ENCODE peak calls at places on chromosomes 3 and 15, in five cellular contexts. O is GM10248, P is cardiac fibroblast, X is suprapubic skin, Q is astrocyte of the spinal cord. N is an unnamed sample.

GRCh38 chr3:115100806-115101205 is 46.3 kb downstream of the ZBTB20 start:
- DNase-seq in O (no peak), P (no peak), X (no peak), Q (no peak), N (no peak)

GRCh38 chr3:51385621-51386091 is 565 bp downstream of the MANF start:
- DNase-seq in O (no peak), P (no peak), X (no peak), Q (no peak), N (no peak)

GRCh38 chr3:186316666-186317260 is 45.3 kb downstream of the DGKG start:
- DNase-seq in O (no peak), P (no peak), X (no peak), Q (peak; percentile 16), N (no peak)

GRCh38 chr3:43695443-43695842 is 4.7 kb downstream of the ABHD5 start:
- DNase-seq in O (no peak), P (peak; percentile 86), X (no peak), Q (peak; percentile 48), N (peak; percentile 61)

GRCh38 chr3:9949115-9949514 is 3.1 kb downstream of the PRRT3 start:
- DNase-seq in O (no peak), P (no peak), X (no peak), Q (no peak), N (no peak)

GRCh38 chr15:49427369-49427768 is 4.3 kb downstream of the FGF7 start:
- DNase-seq in O (no peak), P (no peak), X (no peak), Q (no peak), N (no peak)

GRCh38 chr15:95987886-95988573 is 342.5 kb upstream of the NR2F2 start:
- DNase-seq in O (no peak), P (no peak), X (no peak), Q (no peak), N (no peak)

GRCh38 chr3:46661776-46662766 is 31.4 kb downstream of the ALS2CL start:
- DNase-seq in O (peak; percentile 8), P (no peak), X (peak; percentile 69), Q (no peak), N (no peak)

GRCh38 chr3:100155105-100155504 is 40.8 kb upstream of the FILIP1L start:
- DNase-seq in O (no peak), P (no peak), X (no peak), Q (no peak), N (no peak)

GRCh38 chr3:172840463-172840862 is 89.9 kb downstream of the ECT2 start:
- DNase-seq in O (no peak), P (no peak), X (no peak), Q (no peak), N (no peak)

GRCh38 chr15:86650084-86650483 is 570.4 kb downstream of the AGBL1 start:
- DNase-seq in O (no peak), P (no peak), X (no peak), Q (no peak), N (peak; percentile 44)

GRCh38 chr15:34001536-34001935 is 33.2 kb downstream of the CHRM5 start:
- DNase-seq in O (no peak), P (no peak), X (no peak), Q (peak; percentile 28), N (peak; percentile 70)

GRCh38 chr3:100268156-100268555 is 7.4 kb downstream of the TBC1D23 start:
- DNase-seq in O (no peak), P (no peak), X (no peak), Q (no peak), N (no peak)

GRCh38 chr15:70212288-70212962 is 114.7 kb upstream of the TLE3 start:
- DNase-seq in O (no peak), P (no peak), X (peak; percentile 60), Q (no peak), N (no peak)

GRCh38 chr3:52487788-52488691 is 7.1 kb upstream of the STAB1 start:
- DNase-seq in O (no peak), P (no peak), X (no peak), Q (no peak), N (no peak)

GRCh38 chr3:187742351-187743171 is 2.7 kb downstream of the BCL6 start:
- DNase-seq in O (no peak), P (peak; percentile 52), X (no peak), Q (peak; percentile 63), N (peak; percentile 51)

GRCh38 chr15:65970937-65971740 is 101.8 kb downstream of the RAB11A start:
- DNase-seq in O (no peak), P (no peak), X (no peak), Q (no peak), N (no peak)

GRCh38 chr3:154089416-154090115 is 31.6 kb upstream of the ARHGEF26 start:
- DNase-seq in O (no peak), P (no peak), X (no peak), Q (no peak), N (peak; percentile 37)

GRCh38 chr15:83692820-83693581 is 39.1 kb downstream of the ADAMTSL3 start:
- DNase-seq in O (no peak), P (peak; percentile 13), X (no peak), Q (no peak), N (no peak)

GRCh38 chr15:67680645-67681044 is 138.1 kb downstream of the MAP2K5 start:
- DNase-seq in O (no peak), P (peak; percentile 25), X (no peak), Q (no peak), N (peak; percentile 1)

GRCh38 chr15:73394782-73395181 is 26.0 kb upstream of the HCN4 start:
- DNase-seq in O (no peak), P (no peak), X (no peak), Q (no peak), N (no peak)

GRCh38 chr15:79299836-79300235 is 11.1 kb upstream of the TMED3 start:
- DNase-seq in O (no peak), P (no peak), X (no peak), Q (no peak), N (no peak)

GRCh38 chr15:91456251-91456718 is 356.2 kb downstream of the SV2B start:
- DNase-seq in O (no peak), P (peak; percentile 1), X (no peak), Q (peak; percentile 97), N (peak; percentile 100)

DNA sequence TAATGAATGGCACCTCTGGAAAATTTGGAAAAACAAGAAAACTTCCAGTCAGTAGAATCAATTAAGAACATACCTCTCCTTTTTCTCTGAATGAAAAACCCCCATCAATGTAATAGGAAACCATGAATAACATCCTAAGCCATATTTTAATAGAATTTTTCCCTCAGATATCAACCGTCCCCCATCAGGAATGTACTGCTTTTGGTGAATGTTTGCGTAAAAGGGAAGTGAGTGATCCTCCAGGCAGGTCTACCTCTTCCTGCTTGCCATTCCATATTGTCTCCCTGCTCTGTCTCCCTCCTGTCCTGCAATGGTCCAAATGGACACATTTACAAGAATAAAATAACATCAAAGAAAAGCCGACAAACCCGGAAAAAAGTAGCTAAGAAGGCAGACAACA is 30.8 kb downstream of the LAMP3 start:
- DNase-seq in O (no peak), P (peak; percentile 83), X (no peak), Q (peak; percentile 49), N (no peak)
- TF ChIP-seq CTCF in O (no peak), P (no peak), X (no peak), Q (no peak), N (no peak)

GRCh38 chr3:49725906-49726681 is 2.3 kb upstream of the GMPPB start:
- DNase-seq in O (no peak), P (no peak), X (peak; percentile 65), Q (no peak), N (no peak)
- TF ChIP-seq CTCF in O (no peak), P (no peak), X (no peak), Q (no peak), N (no peak)

GRCh38 chr15:40567111-40567510 is 2.0 kb upstream of the RPUSD2 start:
- DNase-seq in O (no peak), P (peak; percentile 25), X (no peak), Q (no peak), N (peak; percentile 24)

GRCh38 chr15:40565333-40566238 is 744 bp upstream of the CCDC32 start:
- DNase-seq in O (no peak), P (no peak), X (peak; percentile 65), Q (no peak), N (no peak)

GRCh38 chr15:40562691-40563090 is 2.2 kb downstream of the CCDC32 start:
- DNase-seq in O (no peak), P (peak; percentile 7), X (peak; percentile 16), Q (no peak), N (no peak)

GRCh38 chr15:40569139-40569953 is at the start of gene RPUSD2:
- DNase-seq in O (peak; percentile 94), P (peak; percentile 88), X (peak; percentile 97), Q (peak; percentile 91), N (peak; percentile 90)

DNA sequence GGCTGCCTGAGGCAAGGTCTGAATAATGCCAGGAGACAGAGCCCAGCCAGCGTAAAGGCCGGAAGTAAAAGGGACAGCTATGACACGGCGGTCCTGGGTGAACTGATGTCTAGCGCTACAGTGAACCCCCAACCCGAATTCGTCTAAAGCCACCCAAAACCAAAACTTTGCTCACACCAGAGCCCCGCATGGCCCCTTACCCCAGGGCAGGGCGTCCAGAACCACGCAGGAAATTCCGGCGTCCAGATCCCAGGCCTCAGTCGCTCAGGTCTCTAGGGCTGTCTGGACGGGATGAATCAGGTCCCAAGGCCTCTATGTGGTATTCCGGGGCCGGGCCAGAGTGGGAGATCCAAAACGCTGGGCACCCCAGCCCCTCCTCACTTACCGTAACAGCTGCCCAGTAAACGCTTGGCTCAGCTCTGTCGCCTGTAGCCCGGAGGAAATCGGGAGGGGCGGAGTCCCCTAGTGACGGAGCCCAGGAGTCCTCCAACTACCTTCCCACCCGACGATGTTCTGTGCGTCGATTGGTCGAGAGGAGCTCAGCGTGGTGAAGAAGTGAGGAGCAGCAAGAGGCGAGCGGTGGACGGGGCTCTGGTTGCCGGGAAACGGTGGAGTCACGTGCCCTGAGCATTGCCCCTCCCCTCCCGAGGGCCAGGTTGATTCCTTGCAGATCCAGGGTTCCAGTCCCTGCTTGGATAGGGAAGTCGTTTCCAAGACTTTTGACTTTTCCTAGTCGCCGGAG is at the start of gene CCDC32:
- DNase-seq in O (peak; percentile 98), P (peak; percentile 98), X (peak; percentile 99), Q (peak; percentile 98), N (peak; percentile 99)
- TF ChIP-seq CTCF in O (no peak), P (no peak), X (no peak), Q (no peak), N (no peak)

DNA sequence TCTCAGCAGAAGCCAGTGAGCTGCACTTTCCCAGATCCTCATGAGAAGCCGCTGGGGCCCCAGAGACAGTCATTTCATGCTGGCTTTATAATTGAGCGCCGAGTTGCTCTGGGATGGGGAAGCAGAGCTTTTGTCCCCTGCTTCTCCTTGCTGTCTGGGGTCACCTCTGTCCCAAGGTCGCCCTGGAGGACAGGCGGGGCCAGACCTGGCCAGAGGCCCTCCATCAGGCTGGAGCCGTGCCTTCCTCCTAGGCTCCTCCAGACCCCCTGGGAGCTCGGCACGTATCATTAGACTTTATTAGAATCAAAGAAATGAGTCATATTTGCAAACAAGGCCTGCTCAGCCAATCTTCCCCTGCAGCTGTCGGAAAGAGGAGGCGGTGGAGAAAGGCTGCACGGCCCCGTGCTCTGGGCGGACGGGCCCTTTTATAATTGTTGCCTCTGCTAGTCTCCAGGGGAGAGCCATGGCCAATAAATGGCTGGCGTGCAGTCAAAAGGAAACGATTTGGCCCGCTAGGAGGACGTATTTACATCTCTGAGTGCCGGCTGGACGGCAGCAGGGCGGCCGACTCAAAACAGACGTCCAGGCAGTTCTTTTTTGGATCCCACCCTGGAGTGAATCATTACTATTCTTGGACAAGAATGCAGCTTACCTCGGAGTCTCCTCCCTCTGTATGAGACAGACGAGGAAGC is 50.4 kb downstream of the SLC6A6 start:
- DNase-seq in O (no peak), P (peak; percentile 100), X (peak; percentile 94), Q (peak; percentile 100), N (peak; percentile 81)
- TF ChIP-seq CTCF in O (no peak), P (no peak), X (no peak), Q (no peak), N (peak; percentile 7)